ENCODE peak calls at places on chromosomes 6 and 20, in five cellular contexts. J is NCI-H748 treated with DMSO at 0.1 percent for 48 hours; X is activated CD4-positive, alpha-beta T cell treated with anti-CD3 and anti-CD28 coated beads, Interleukin-2, amount 50 U/mL, for 1 hour; H is left ventricle myocardium inferior; C is effector CD4-positive, alpha-beta T cell. M is an unnamed sample.

GRCh38 chr20:18190466-18191233 is 53.0 kb downstream of the KAT14 start:
- DNase-seq in C (no peak), H (no peak), X (no peak), J (no peak), M (no peak)

GRCh38 chr6:92538296-92538695 is 881.1 kb downstream of the EPHA7 start:
- DNase-seq in H (no peak), X (no peak), C (no peak), J (no peak), M (no peak)

GRCh38 chr6:7243188-7243942 is 69.6 kb downstream of the SSR1 start:
- DNase-seq in X (peak), J (peak), H (no peak), C (peak), M (no peak)

GRCh38 chr6:116328528-116328903 is 42.2 kb upstream of the DSE start:
- DNase-seq in H (no peak), C (no peak), X (no peak), J (no peak), M (no peak)

GRCh38 chr20:5636127-5636520 is 114.1 kb upstream of the SHLD1 start:
- DNase-seq in J (no peak), H (no peak), C (no peak), X (no peak), M (no peak)

GRCh38 chr6:1654095-1654494 is 44.4 kb downstream of the FOXC1 start:
- DNase-seq in J (no peak), X (no peak), C (no peak), H (no peak), M (no peak)

GRCh38 chr6:106975699-106976032 is 1.1 kb upstream of the CD24 start:
- DNase-seq in C (no peak), H (no peak), X (no peak), J (no peak), M (no peak)

GRCh38 chr20:62001178-62001715 is 64.4 kb downstream of the TAF4 start:
- DNase-seq in H (no peak), X (no peak), C (no peak), J (no peak), M (no peak)

GRCh38 chr6:82364087-82365010 is 732 bp downstream of the TPBG start:
- DNase-seq in C (no peak), X (no peak), H (peak), J (peak), M (no peak)

GRCh38 chr6:3532296-3532916 is 75.6 kb upstream of the SLC22A23 start:
- DNase-seq in C (no peak), H (no peak), X (no peak), J (no peak), M (no peak)

GRCh38 chr6:18211338-18211737 is 53.0 kb downstream of the DEK start:
- DNase-seq in X (no peak), J (no peak), H (no peak), C (no peak), M (no peak)